ENCODE peak calls at places on chromosomes 2 and 18, in five cellular contexts. N, Q, J, I and U are unnamed samples. For H3K4me1, the result is how much of the 10 kb centered on the place peaks cover.

GRCh38 chr2:237574467-237574866 is 8.1 kb downstream of the PRLH start:
- DNase-seq in N (no peak), Q (no peak), J (no peak), I (no peak), U (no peak)

GRCh38 chr2:168717790-168718502 is 84.5 kb upstream of the NOSTRIN start:
- DNase-seq in N (no peak), Q (no peak), J (no peak), I (no peak), U (no peak)

GRCh38 chr2:33380001-33380609 is 96.3 kb upstream of the RASGRP3 start:
- DNase-seq in N (no peak), Q (no peak), J (peak), I (no peak), U (no peak)

GRCh38 chr2:237732790-237733349 is 65.7 kb upstream of the RBM44 start:
- DNase-seq in N (no peak), Q (peak), J (no peak), I (peak), U (no peak)

GRCh38 chr18:49558356-49558755 is 3.5 kb upstream of the LIPG start:
- DNase-seq in N (no peak), Q (no peak), J (no peak), I (no peak), U (no peak)

GRCh38 chr2:232982926-232983668 is 30.0 kb downstream of the NGEF start:
- DNase-seq in N (no peak), Q (peak), J (peak), I (peak), U (no peak)

GRCh38 chr2:166361351-166362153 is 14.2 kb downstream of the SCN9A start:
- DNase-seq in N (no peak), Q (no peak), J (no peak), I (no peak), U (no peak)

GRCh38 chr2:180334514-180334913 is 327.4 kb upstream of the CWC22 start:
- DNase-seq in N (no peak), Q (no peak), J (no peak), I (no peak), U (no peak)

GRCh38 chr2:46098606-46099005 is 198.6 kb upstream of the EPAS1 start:
- DNase-seq in N (no peak), Q (no peak), J (no peak), I (no peak), U (no peak)

GRCh38 chr2:72883356-72883962 is 3.7 kb upstream of the SPR start:
- DNase-seq in N (no peak), Q (no peak), J (no peak), I (no peak), U (no peak)

GRCh38 chr2:153360239-153360638 is 118.3 kb downstream of the RPRM start:
- DNase-seq in N (no peak), Q (no peak), J (no peak), I (no peak), U (no peak)

GRCh38 chr2:12968399-12968798 is 251.7 kb downstream of the TRIB2 start:
- DNase-seq in N (no peak), Q (no peak), J (no peak), I (no peak), U (no peak)

GRCh38 chr2:228681426-228681825 is 499.9 kb upstream of the SPHKAP start:
- DNase-seq in N (no peak), Q (no peak), J (peak), I (no peak), U (no peak)

GRCh38 chr2:199458806-199459285 is 1.1 kb upstream of the SATB2 start:
- DNase-seq in N (no peak), Q (no peak), J (no peak), I (peak), U (no peak)

GRCh38 chr2:29000481-29000880 is 19.4 kb downstream of the TOGARAM2 start:
- DNase-seq in N (no peak), Q (peak), J (no peak), I (peak), U (peak)

GRCh38 chr18:79857082-79857661 is 59.4 kb downstream of the KCNG2 start:
- DNase-seq in N (peak), Q (peak), J (no peak), I (no peak), U (no peak)

GRCh38 chr2:177673602-177674595 is 281.3 kb downstream of the AGPS start:
- DNase-seq in N (no peak), Q (no peak), J (no peak), I (no peak), U (no peak)

GRCh38 chr2:152036611-152037469 is 62.0 kb downstream of the CACNB4 start:
- DNase-seq in N (peak), Q (peak), J (peak), I (peak), U (peak)

GRCh38 chr18:66949419-66949818 is 345.5 kb upstream of the CDH19 start:
- DNase-seq in N (no peak), Q (no peak), J (no peak), I (no peak), U (peak)

GRCh38 chr2:62287895-62288589 is 92.1 kb downstream of the B3GNT2 start:
- DNase-seq in N (peak), Q (no peak), J (no peak), I (peak), U (peak)

GRCh38 chr18:435940-436339 is 64.6 kb downstream of the COLEC12 start:
- DNase-seq in N (no peak), Q (no peak), J (no peak), I (no peak), U (no peak)
- H3K4me1 ChIP-seq in N (under half), Q (under half), J (under half), I (under half), U (under half)

DNA sequence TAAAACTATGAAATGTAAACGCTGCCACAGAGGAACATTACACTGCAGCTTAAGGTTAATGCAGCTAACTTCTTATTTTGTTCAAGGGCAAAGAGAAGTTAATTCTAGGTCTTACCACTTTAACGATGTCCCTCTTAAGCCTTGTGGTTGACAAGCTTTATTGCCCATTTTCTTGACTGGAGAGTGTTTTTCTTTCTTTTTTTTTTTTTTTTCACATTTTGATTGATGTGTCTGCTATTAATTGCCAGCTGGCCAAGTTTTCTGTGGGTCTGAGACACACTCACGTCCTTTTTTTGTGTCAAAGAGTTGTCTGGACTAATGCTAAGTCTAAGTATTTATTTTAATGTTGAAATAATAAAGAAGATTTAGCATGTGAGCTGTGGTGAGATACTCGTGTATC is 34.5 kb downstream of the ST6GAL2 start:
- DNase-seq in N (no peak), Q (no peak), J (no peak), I (no peak), U (no peak)
- H3K4me1 ChIP-seq in N (under half), Q (under half), J (under half), I (under half), U (under half)

DNA sequence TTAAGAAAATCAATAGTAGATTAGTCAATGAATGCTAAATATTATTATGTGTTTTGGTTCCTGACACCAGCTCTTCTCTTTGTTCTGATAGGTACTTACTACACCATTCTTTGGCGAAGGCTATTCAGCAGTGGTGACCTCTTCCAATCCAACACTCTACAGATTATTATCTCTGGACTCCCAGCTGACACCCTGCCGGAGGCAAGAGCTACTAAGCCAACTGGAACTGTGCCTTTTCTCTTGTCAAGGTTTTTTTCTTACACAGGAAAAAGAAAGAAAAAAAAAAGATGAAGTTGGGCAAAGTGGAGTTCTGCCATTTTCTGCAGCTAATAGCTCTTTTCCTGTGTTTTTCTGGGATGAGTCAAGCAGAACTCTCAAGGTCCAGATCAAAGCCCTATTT is 11.7 kb downstream of the CDH7 start:
- DNase-seq in N (no peak), Q (no peak), J (no peak), I (no peak), U (no peak)
- H3K4me1 ChIP-seq in N (under half), Q (under half), J (under half), I (under half), U (under half)

DNA sequence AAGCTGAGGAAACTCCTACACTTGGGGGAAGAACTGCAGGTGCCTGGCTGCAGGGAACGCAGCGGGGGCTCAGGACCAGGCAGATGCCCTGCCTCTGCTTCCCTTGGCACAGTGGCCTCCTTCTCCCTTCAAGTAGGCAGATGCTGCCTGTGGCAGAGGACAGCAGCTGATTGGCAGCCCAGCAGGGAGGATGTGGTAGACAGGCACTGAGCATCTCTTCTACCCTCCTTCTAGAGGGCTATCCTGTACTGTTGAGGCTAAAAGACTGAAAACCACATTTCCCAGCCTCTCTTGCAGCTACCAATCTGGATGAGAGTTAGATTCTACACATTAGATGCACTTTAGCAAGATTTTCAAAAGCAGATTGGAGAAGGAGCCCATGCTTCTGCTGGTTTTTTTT is 105.7 kb downstream of the MSH2 start:
- DNase-seq in N (no peak), Q (no peak), J (no peak), I (no peak), U (no peak)
- H3K4me1 ChIP-seq in N (under half), Q (under half), J (under half), I (under half), U (under half)